ENCODE peak calls at places on chromosomes 13 and 19, in four cellular contexts. D, J, R and U are unnamed samples.

GRCh38 chr19:21202865-21203494 is 61.1 kb downstream of the ZNF431 start:
- DNase-seq in D (peak; percentile 63), J (no peak), R (peak; percentile 92), U (peak; percentile 17)

GRCh38 chr13:23159587-23160240 is 21.1 kb upstream of the SGCG start:
- DNase-seq in D (no peak), J (no peak), R (peak; percentile 69), U (no peak)

GRCh38 chr13:48493851-48494250 is 39.0 kb downstream of the RCBTB2 start:
- DNase-seq in D (no peak), J (no peak), R (no peak), U (peak; percentile 69)

GRCh38 chr13:26560456-26560855 is 3.0 kb downstream of the WASF3 start:
- DNase-seq in D (no peak), J (no peak), R (no peak), U (no peak)

GRCh38 chr13:113433391-113433916 is 19.8 kb downstream of the ADPRHL1 start:
- DNase-seq in D (no peak), J (no peak), R (no peak), U (no peak)

GRCh38 chr13:29471551-29471950 is 123.9 kb downstream of the SLC7A1 start:
- DNase-seq in D (no peak), J (no peak), R (no peak), U (no peak)

GRCh38 chr13:24627864-24628418 is 52.3 kb upstream of the ATP12A start:
- DNase-seq in D (peak; percentile 13), J (no peak), R (no peak), U (no peak)

GRCh38 chr19:34220472-34221063 is 33.8 kb upstream of the GARRE1 start:
- DNase-seq in D (peak; percentile 69), J (peak; percentile 67), R (peak; percentile 83), U (peak; percentile 57)

GRCh38 chr13:110531671-110532083 is 29.8 kb downstream of the RAB20 start:
- DNase-seq in D (no peak), J (no peak), R (no peak), U (no peak)

GRCh38 chr13:96091164-96091931 is 1.4 kb downstream of the HS6ST3 start:
- DNase-seq in D (no peak), J (no peak), R (peak; percentile 67), U (no peak)

GRCh38 chr19:35708391-35708790 is 4.0 kb downstream of the ZBTB32 start:
- DNase-seq in D (no peak), J (no peak), R (no peak), U (no peak)

GRCh38 chr19:4029247-4029614 is 21.7 kb downstream of the PIAS4 start:
- DNase-seq in D (no peak), J (no peak), R (no peak), U (no peak)

GRCh38 chr13:44243198-44243852 is 130.3 kb upstream of the SERP2 start:
- DNase-seq in D (peak; percentile 65), J (peak; percentile 54), R (peak; percentile 81), U (no peak)

GRCh38 chr13:51794959-51795358 is 9.0 kb downstream of the DHRS12 start:
- DNase-seq in D (no peak), J (no peak), R (no peak), U (no peak)

DNA sequence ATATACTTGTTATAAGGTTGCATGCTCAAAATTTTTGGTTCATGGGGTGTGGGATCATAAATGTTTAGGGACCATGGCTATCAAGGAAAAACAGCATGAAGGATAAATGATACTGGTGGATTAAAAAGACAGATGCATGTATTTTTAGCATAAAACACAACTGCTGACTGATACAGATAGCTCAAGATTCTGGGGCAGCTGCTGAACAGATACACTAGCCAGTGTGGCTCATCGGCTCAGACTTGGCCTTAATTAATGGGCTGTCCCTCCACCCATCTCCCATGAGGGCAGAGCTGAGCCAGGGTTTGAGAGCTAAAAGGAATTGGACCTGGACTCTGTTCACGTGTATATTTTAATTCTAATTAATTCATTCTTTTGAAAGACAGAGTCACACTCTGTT is 11.5 kb downstream of the ALOX5AP start:
- DNase-seq in D (no peak), J (no peak), R (no peak), U (no peak)
- H3K36me3 ChIP-seq in D (no peaks in the 10 kb centered on the region), J (no peaks in the 10 kb centered on the region), R (no peaks in the 10 kb centered on the region), U (no peaks in the 10 kb centered on the region)

DNA sequence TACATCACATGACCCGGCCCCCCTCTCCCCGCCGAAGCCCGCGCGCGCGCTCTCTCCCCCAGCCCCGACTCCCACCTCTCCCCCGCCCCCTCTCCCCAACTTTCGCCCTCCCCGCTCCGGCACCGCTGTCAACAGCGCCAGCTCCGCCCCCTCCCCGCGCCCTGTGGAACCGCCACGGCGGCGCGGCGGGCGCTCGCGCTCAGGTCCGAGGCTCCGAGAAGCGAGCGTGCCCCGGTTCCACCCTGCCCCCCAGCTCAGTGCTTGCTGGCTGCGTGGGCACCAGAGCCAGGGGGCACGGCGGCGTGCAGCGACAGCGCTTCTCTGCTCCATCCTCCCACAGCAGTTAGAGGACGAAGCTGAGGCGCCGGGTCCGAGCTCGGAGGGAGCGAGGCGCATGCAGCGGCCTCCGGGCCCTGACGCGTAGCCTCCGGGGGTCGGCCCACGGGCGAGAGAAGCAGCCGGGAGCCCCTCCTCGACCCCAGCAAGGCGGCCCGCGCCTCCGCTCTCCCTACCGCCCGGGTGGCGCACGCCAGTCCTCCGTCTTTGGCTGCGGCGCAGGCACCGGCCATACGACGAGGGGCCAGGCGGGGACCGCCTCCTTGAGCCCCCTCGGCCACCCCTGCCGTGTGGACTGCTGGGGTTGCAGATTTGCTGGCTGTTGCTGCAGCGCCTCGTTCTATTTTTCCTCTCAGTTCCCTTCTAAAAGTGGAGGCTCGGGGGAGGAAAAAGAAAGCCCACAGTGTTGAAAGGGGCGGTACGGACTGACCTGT is 109.5 kb downstream of the KCNRG start:
- DNase-seq in D (peak; percentile 37), J (peak; percentile 33), R (peak; percentile 73), U (peak; percentile 97)
- TF ChIP-seq POLR2AphosphoS5 in D (peak; percentile 23), J (no peak), R (no peak), U (no peak)

GRCh38 chr19:12997967-12998940 is 3.0 kb downstream of the NFIX start:
- DNase-seq in D (no peak), J (no peak), R (no peak), U (no peak)
- H3K36me3 ChIP-seq in D (peaks cover 17% of the 10 kb centered on the region), J (peaks cover 5% of the 10 kb centered on the region), R (no peaks in the 10 kb centered on the region), U (no peaks in the 10 kb centered on the region)

DNA sequence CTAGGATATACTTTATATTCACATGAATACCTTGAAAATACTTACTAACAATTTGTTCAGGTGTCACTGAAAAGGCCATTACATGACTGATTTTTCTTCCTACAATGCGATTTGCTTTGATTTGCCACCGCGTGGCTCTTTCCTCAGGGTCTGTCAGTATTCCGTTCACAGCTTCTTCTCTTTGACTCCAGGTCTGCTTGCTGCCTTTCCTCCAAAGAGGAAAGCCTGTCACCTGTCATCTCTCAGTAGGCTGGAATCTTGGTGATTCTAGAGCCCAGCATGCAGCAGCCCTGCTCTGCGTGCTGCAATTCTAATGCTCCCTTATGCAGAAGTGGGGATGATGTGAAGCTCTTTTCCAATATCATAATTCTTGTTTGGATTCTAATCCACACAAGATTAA is 33.6 kb upstream of the SIAH3 start:
- DNase-seq in D (no peak), J (no peak), R (no peak), U (no peak)
- TF ChIP-seq POLR2AphosphoS5 in D (no peak), J (no peak), R (no peak), U (no peak)

GRCh38 chr19:11115042-11115441 is 25.8 kb downstream of the LDLR start:
- DNase-seq in D (no peak), J (no peak), R (no peak), U (no peak)
- H3K36me3 ChIP-seq in D (peaks cover 97% of the 10 kb centered on the region), J (peaks cover 43% of the 10 kb centered on the region), R (peaks cover 79% of the 10 kb centered on the region), U (peaks cover 14% of the 10 kb centered on the region)